ENCODE peak calls at places on chromosomes 2 and 18, in ten cellular contexts. K, X, G, L, R, C, W, I, B and N are unnamed samples.

GRCh38 chr18:62458868-62459716 is 63.7 kb upstream of the ZCCHC2 start:
- DNase-seq in I (no peak), G (no peak), K (no peak), B (no peak), W (no peak), R (no peak), L (no peak), C (no peak), X (no peak), N (no peak)

GRCh38 chr2:197920581-197921213 is 116.3 kb downstream of the PLCL1 start:
- DNase-seq in L (no peak), W (no peak), C (no peak), B (no peak), I (no peak), G (no peak), K (no peak), R (no peak), X (no peak), N (no peak)

GRCh38 chr18:67217551-67218166 is 298.9 kb downstream of the DSEL start:
- DNase-seq in L (peak), I (peak), X (peak), W (peak), R (no peak), G (peak), C (no peak), K (peak), B (peak), N (peak)

GRCh38 chr2:225429718-225430117 is 30.2 kb downstream of the NYAP2 start:
- DNase-seq in B (no peak), I (no peak), K (peak), X (no peak), L (no peak), C (peak), G (peak), W (peak), R (no peak), N (no peak)

GRCh38 chr18:5237083-5237722 is 40.1 kb upstream of the AKAIN1 start:
- DNase-seq in R (no peak), X (no peak), B (no peak), I (no peak), L (no peak), K (peak), C (no peak), G (no peak), W (no peak), N (peak)

GRCh38 chr2:170817999-170818293 is 1.3 kb downstream of the GAD1 start:
- DNase-seq in G (peak), W (no peak), X (no peak), B (no peak), I (no peak), C (no peak), L (no peak), R (no peak), K (peak), N (no peak)

GRCh38 chr2:192064459-192064858 is 130.3 kb downstream of the TMEFF2 start:
- DNase-seq in K (no peak), I (no peak), L (no peak), R (no peak), C (no peak), W (no peak), B (no peak), X (no peak), G (no peak), N (no peak)

GRCh38 chr18:51070545-51070944 is 40.5 kb downstream of the SMAD4 start:
- DNase-seq in I (no peak), B (no peak), G (no peak), R (no peak), C (no peak), W (no peak), L (no peak), X (no peak), K (no peak), N (no peak)

GRCh38 chr2:126831234-126832005 is 67.3 kb upstream of the TEX51 start:
- DNase-seq in I (no peak), B (no peak), R (no peak), G (no peak), C (no peak), X (no peak), W (no peak), K (no peak), L (no peak), N (no peak)

GRCh38 chr2:102520009-102520408 is 47.0 kb downstream of the SLC9A4 start:
- DNase-seq in C (no peak), R (no peak), W (no peak), I (no peak), K (peak), G (peak), B (no peak), X (peak), L (no peak), N (no peak)

GRCh38 chr2:72893594-72894319 is 6.5 kb downstream of the SPR start:
- DNase-seq in C (no peak), W (peak), K (no peak), X (peak), R (no peak), I (no peak), G (peak), L (no peak), B (no peak), N (no peak)

GRCh38 chr18:13608791-13609552 is 117.4 kb downstream of the FAM210A start:
- DNase-seq in X (no peak), C (no peak), W (no peak), B (no peak), L (no peak), I (no peak), R (no peak), G (no peak), K (no peak), N (no peak)

GRCh38 chr2:241240320-241241004 is 52.0 kb downstream of the ANO7 start:
- DNase-seq in L (no peak), C (no peak), X (no peak), B (no peak), G (no peak), K (no peak), W (no peak), R (no peak), I (no peak), N (no peak)

GRCh38 chr2:54701029-54701428 is 22.4 kb upstream of the EML6 start:
- DNase-seq in C (no peak), B (no peak), R (no peak), G (no peak), L (no peak), X (no peak), W (no peak), I (no peak), K (no peak), N (no peak)